ENCODE peak calls at places on chromosomes 13 and 19, in five cellular contexts. Z is endodermal cell, W is endothelial cell, Q is AG09319, F is PC-3. X is an unnamed sample.

GRCh38 chr13:45522571-45522970 is 57.8 kb downstream of the COG3 start:
- DNase-seq in Z (no peak), W (no peak), Q (peak), F (no peak), X (no peak)

GRCh38 chr19:47518139-47518538 is 3.3 kb upstream of the NAPA start:
- DNase-seq in Z (no peak), W (no peak), Q (no peak), F (no peak), X (no peak)

GRCh38 chr13:95552539-95553270 is at the start of gene CLDN10:
- DNase-seq in Z (peak), W (peak), Q (no peak), F (no peak), X (peak)

GRCh38 chr19:38287604-38288003 is 16.4 kb upstream of the C19orf33 start:
- DNase-seq in Z (no peak), W (no peak), Q (no peak), F (no peak), X (no peak)

GRCh38 chr13:99307648-99308339 is 595 bp upstream of the GPR183 start:
- DNase-seq in Z (peak), W (no peak), Q (no peak), F (peak), X (no peak)

GRCh38 chr13:66689037-66689619 is 541.0 kb downstream of the PCDH9 start:
- DNase-seq in Z (no peak), W (no peak), Q (no peak), F (no peak), X (no peak)

GRCh38 chr19:41551212-41551610 is 24.8 kb upstream of the CEACAM21 start:
- DNase-seq in Z (no peak), W (no peak), Q (no peak), F (no peak), X (no peak)

GRCh38 chr19:11007376-11007775 is 46.5 kb downstream of the SMARCA4 start:
- DNase-seq in Z (no peak), W (no peak), Q (no peak), F (no peak), X (no peak)

GRCh38 chr13:97810152-97810551 is 143.3 kb upstream of the IPO5 start:
- DNase-seq in Z (no peak), W (no peak), Q (no peak), F (peak), X (no peak)

GRCh38 chr13:113904411-113904810 is 40.5 kb upstream of the GAS6 start:
- DNase-seq in Z (peak), W (peak), Q (no peak), F (peak), X (peak)
- TF ChIP-seq CTCF in Z (peak), W (peak), Q (peak), F (peak), X (peak)

DNA sequence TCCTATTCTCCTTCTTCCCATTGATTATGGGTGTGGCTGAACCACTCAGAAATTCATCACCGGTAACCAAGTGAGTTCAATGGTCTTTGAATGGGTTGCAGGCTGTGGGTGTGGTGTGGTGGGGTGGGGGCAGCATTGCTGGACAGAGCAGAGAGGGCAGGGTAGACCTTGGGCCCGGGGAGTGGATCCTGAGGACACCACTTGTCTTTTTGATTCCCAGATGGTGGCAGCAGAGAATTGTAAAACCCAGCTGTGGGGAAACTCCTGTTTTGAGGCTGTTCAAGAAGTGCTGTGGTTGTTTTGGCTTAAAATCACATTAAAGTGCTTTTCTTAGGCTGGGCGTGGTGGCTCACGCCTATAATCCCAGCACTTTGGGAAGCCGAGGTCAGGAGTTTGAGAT is 45.8 kb upstream of the RGCC start:
- DNase-seq in Z (peak), W (peak), Q (peak), F (peak), X (peak)
- TF ChIP-seq CTCF in Z (peak), W (no peak), Q (peak), F (peak), X (peak)

GRCh38 chr19:5561559-5561958 is 6.2 kb downstream of the TINCR start:
- DNase-seq in Z (peak), W (no peak), Q (no peak), F (peak), X (no peak)
- TF ChIP-seq CTCF in Z (peak), W (peak), Q (peak), F (peak), X (peak)

DNA sequence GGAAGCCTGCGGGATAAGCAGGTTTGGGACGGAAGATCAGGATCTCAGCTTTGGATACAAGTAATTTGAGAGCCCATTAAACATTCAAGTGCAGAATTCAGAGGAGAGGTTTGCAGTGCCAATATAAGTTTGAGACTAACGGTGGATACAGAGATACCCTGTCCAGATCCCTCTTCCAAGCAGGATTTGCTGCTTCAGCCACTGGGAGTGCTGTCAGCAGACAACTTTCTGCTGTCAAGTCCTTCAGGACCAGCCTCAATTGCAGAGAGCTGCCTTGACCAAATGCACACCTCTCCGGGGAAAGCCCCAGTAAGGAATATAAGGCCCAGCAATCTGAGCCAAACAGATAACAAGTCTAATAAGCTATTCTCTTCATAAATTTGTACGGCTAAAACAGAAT is 46.1 kb upstream of the ZNF780A start:
- DNase-seq in Z (no peak), W (no peak), Q (no peak), F (no peak), X (no peak)
- TF ChIP-seq CTCF in Z (peak), W (no peak), Q (no peak), F (no peak), X (no peak)

GRCh38 chr13:100646030-100646673 is 28.4 kb downstream of the TMTC4 start:
- DNase-seq in Z (peak), W (peak), Q (no peak), F (peak), X (no peak)
- TF ChIP-seq CTCF in Z (peak), W (peak), Q (peak), F (peak), X (peak)

DNA sequence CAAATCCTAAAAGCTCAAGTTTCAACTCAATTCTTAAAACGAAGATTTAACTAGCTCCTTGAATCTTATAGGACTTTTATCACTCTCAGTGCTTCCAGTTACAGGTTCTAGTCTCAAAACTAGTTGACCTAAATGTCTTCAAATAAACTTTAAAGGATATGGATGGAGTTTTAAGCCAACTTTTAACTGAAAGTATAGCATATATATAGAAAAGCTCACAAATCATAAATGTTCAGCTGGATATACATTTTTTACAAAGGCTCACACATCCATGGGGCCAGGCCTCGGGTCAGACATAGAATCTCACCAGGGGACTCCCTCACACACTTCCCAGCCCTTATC is 47.1 kb upstream of the ARHGEF7 start:
- DNase-seq in Z (no peak), W (no peak), Q (no peak), F (no peak), X (no peak)
- TF ChIP-seq CTCF in Z (peak), W (peak), Q (no peak), F (no peak), X (peak)

DNA sequence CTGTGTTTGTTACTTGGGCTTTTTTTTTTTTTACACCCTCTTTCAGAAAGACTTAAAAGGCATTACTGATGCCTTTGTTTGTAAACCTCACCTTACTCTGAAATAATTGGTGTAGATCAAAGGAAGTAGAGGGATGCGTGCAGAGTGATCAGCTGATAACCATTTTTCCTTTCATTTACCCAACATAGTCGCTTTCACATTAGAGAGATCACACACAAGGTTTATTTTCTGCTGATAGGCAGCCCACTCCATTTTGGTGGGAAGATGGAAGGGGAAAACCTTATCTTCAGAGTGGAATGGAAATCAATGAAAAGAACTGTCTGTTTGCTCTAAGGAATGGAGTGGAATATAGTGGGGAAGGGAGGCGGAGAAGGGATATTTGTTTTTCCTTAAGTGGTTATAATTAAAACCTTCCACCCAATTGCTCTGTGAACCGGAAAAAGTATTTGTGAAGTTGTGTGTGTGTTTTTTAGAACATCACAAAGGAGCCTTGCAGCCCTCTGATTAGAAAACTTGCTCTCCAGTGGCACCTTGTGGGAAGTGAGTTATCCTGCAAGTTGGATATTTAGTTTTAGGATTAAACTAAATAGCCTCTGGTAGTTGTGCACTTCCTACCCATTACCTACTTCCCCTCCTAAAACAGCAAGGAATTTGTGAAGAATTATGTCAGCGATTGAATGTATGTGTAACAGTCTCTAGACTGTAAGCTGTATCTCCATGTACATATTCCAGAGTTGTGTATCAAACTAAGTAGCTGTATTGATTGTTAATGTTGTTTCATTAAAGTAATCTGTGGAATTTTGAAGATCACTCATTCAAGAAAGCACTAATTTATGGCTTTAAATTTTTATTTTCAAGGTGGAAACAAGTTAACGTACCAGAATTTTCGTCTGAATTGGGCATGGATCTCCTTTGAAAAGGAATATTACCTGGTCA is 76.8 kb downstream of the FREM2 start:
- DNase-seq in Z (peak), W (peak), Q (peak), F (peak), X (peak)
- TF ChIP-seq CTCF in Z (peak), W (peak), Q (peak), F (peak), X (peak)

X was measured in H9.